ENCODE peak calls at places on chromosomes 2 and 18, in nine cellular contexts. A is left ventricle myocardium inferior, J is psoas muscle, M is brain microvascular endothelial cell, B is tibial artery, Q is foreskin fibroblast, G is mesothelial cell of epicardium, O is PC-9, Y is BE2C. U is an unnamed sample.

GRCh38 chr18:35005963-35006577 is 35.1 kb upstream of the MAPRE2 start:
- DNase-seq in A (no peak), Q (peak; percentile 82), J (no peak), M (peak; percentile 63), Y (no peak), O (peak; percentile 6), B (no peak), G (no peak), U (peak; percentile 36)

GRCh38 chr2:67760995-67761394 is 301.8 kb downstream of the C1D start:
- DNase-seq in O (no peak), B (no peak), G (no peak), M (no peak), A (no peak), Q (no peak), J (no peak), Y (no peak), U (no peak)

GRCh38 chr2:64524604-64525322 is 635 bp downstream of the AFTPH start:
- DNase-seq in O (no peak), A (no peak), G (peak; percentile 31), Y (peak; percentile 26), Q (peak; percentile 46), J (peak; percentile 40), M (no peak), B (peak; percentile 34), U (peak; percentile 17)

GRCh38 chr2:1593371-1594205 is 150.7 kb downstream of the PXDN start:
- DNase-seq in M (peak; percentile 83), A (peak; percentile 46), O (peak; percentile 81), J (no peak), G (no peak), Q (peak; percentile 90), B (no peak), Y (peak; percentile 85), U (no peak)

GRCh38 chr2:12321886-12322285 is 394.9 kb upstream of the TRIB2 start:
- DNase-seq in J (no peak), G (no peak), A (no peak), O (no peak), Q (no peak), B (no peak), Y (no peak), M (no peak), U (no peak)

GRCh38 chr2:68726608-68727367 is 7.8 kb upstream of the ARHGAP25 start:
- DNase-seq in A (no peak), O (no peak), M (no peak), G (no peak), Y (no peak), B (no peak), J (no peak), Q (no peak), U (no peak)

GRCh38 chr18:49514577-49514976 is 27.5 kb upstream of the C18orf32 start:
- DNase-seq in B (no peak), J (no peak), A (no peak), Y (no peak), M (no peak), O (no peak), Q (no peak), G (no peak), U (no peak)

GRCh38 chr18:9613550-9614400 is 584 bp downstream of the PPP4R1 start:
- DNase-seq in Y (peak; percentile 49), B (peak; percentile 47), O (peak; percentile 66), A (peak; percentile 69), J (peak; percentile 59), G (peak; percentile 42), Q (peak; percentile 75), M (no peak), U (peak; percentile 69)

GRCh38 chr2:71674158-71674807 is 220.9 kb downstream of the DYSF start:
- DNase-seq in J (no peak), Q (no peak), G (no peak), A (no peak), O (no peak), B (no peak), Y (no peak), M (no peak), U (no peak)

GRCh38 chr2:24861500-24861899 is 58.5 kb downstream of the ADCY3 start:
- DNase-seq in M (no peak), Y (no peak), O (no peak), A (peak; percentile 50), J (no peak), B (no peak), Q (no peak), G (no peak), U (no peak)

GRCh38 chr2:147352294-147352693 is 492.5 kb upstream of the ACVR2A start:
- DNase-seq in O (no peak), Q (no peak), J (no peak), B (no peak), G (no peak), M (no peak), Y (no peak), A (no peak), U (no peak)

GRCh38 chr18:27005589-27005988 is 140.1 kb upstream of the AQP4 start:
- DNase-seq in Q (peak; percentile 16), J (no peak), O (no peak), M (no peak), Y (no peak), G (no peak), A (no peak), B (no peak), U (peak; percentile 22)

GRCh38 chr18:60543646-60544045 is 171.1 kb upstream of the MC4R start:
- DNase-seq in Y (no peak), J (no peak), Q (no peak), G (no peak), A (no peak), M (no peak), B (no peak), O (no peak), U (no peak)

GRCh38 chr18:60554961-60555360 is 182.4 kb upstream of the MC4R start:
- DNase-seq in J (no peak), G (no peak), M (no peak), Y (no peak), Q (no peak), O (no peak), B (no peak), A (no peak), U (no peak)

GRCh38 chr18:60552948-60553347 is 180.4 kb upstream of the MC4R start:
- DNase-seq in J (no peak), M (no peak), G (no peak), Q (no peak), O (no peak), A (no peak), Y (no peak), B (no peak), U (no peak)

GRCh38 chr18:60549338-60549960 is 176.9 kb upstream of the MC4R start:
- DNase-seq in O (no peak), B (no peak), G (no peak), A (no peak), Q (peak; percentile 80), Y (peak; percentile 23), J (no peak), M (peak; percentile 64), U (peak; percentile 30)
- TF ChIP-seq CTCF in O (peak; percentile 92), B (peak; percentile 44), G (peak; percentile 76), A (peak; percentile 78), Q (peak; percentile 82), Y (peak; percentile 69), J (peak; percentile 53), M (peak; percentile 68), U (peak; percentile 68)

DNA sequence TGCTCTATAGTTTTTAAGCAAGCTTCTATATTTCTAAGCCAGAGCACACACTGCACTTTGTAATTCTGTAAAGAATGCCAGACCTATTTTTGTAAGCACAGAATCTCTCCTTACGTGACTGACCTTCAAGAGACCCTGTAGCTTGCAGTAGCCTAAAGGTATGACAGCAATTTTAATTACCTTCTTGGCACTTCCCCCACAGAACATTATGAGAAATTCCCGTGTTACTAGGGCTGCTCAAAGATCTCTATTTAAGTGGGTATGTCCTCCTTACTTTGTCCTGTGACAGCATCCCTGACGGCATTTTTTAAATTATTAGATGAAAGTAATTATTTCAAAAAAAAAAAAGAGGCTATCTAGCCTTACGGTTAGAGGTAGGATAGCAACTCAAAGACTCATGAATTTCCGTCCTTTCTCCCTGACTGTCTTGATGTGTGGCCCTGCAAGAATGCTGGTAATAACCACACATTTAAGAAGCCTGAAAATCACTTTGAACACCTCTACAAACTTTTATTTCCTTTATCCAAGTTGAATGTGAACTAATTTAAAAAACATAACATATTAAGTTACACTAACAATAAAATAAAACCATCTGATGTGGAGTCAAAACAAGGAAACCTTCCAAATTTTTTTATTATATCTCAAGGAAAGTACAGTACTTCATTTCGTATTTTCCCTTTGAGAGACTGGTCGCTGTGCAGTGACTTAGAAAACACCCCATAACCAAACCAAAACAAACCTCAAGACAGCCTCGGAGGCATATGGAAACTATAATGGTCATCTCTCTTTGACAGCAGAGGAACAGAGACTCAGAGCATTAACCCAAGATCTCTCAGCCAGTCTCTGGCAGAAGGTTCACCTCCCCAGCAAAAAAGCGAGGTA is 54.9 kb downstream of the THUMPD2 start:
- DNase-seq in G (no peak), B (no peak), A (no peak), O (no peak), Y (no peak), M (no peak), J (no peak), Q (no peak), U (no peak)
- TF ChIP-seq CTCF in G (no peak), B (no peak), A (no peak), O (no peak), Y (no peak), M (no peak), J (no peak), Q (no peak), U (no peak)

GRCh38 chr2:52976132-52976949 is 791.3 kb upstream of the CHAC2 start:
- DNase-seq in B (no peak), O (peak; percentile 23), A (no peak), G (no peak), J (no peak), Y (peak; percentile 4), Q (peak; percentile 17), M (peak; percentile 33), U (peak; percentile 55)
- TF ChIP-seq CTCF in B (no peak), O (peak; percentile 85), A (peak; percentile 33), G (peak; percentile 42), J (no peak), Y (peak; percentile 62), Q (peak; percentile 29), M (peak; percentile 83), U (peak; percentile 43)

DNA sequence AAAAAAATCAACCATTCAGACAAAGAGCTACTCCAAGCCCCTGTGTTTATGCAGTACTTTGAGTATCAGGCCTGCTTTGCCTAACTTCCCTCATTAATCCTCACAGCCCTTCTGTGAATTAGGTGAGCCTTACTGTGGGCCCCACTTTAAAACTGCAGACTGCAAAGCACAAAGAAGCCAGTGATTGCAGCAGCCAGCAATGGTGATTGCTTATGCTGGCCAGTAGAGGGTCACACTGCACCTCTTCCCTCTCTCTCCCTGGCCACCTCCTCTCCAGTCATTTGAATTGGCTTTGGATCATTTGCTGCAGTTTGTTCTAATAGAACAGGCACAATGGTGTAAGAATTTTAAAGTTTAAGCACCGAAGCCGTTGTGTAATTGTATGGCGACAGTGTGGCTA is 229.9 kb downstream of the AGPS start:
- DNase-seq in B (no peak), G (no peak), Y (no peak), M (no peak), O (no peak), A (no peak), Q (no peak), J (no peak), U (no peak)
- TF ChIP-seq CTCF in B (peak; percentile 34), G (peak; percentile 40), Y (no peak), M (no peak), O (no peak), A (no peak), Q (no peak), J (no peak), U (no peak)

GRCh38 chr18:65326831-65327230 is 424.0 kb upstream of the CDH7 start:
- DNase-seq in J (no peak), G (no peak), Y (no peak), B (no peak), O (no peak), M (no peak), A (no peak), Q (no peak), U (no peak)
- TF ChIP-seq CTCF in J (no peak), G (no peak), Y (no peak), B (no peak), O (no peak), M (no peak), A (no peak), Q (no peak), U (no peak)

GRCh38 chr2:8332646-8333045 is 349.2 kb upstream of the ID2 start:
- DNase-seq in O (no peak), M (no peak), Y (no peak), G (no peak), J (no peak), A (no peak), B (no peak), Q (no peak), U (no peak)
- TF ChIP-seq CTCF in O (no peak), M (no peak), Y (no peak), G (no peak), J (no peak), A (no peak), B (no peak), Q (no peak), U (no peak)

U was measured in Calu3.